ENCODE peak calls at places on chromosomes 13 and 19, in six cellular contexts. X is CD8-positive, alpha-beta T cell; V is trophoblast cell; N is cardiac muscle cell; F is psoas muscle; Z is epithelial cell of esophagus. J is an unnamed sample.

GRCh38 chr19:16581971-16582343 is 9.7 kb upstream of the SLC35E1 start:
- DNase-seq in X (no peak), V (peak; percentile 77), N (no peak), F (peak; percentile 82), Z (no peak), J (no peak)

GRCh38 chr19:7928741-7929701 is 3.1 kb upstream of the CTXN1 start:
- DNase-seq in X (peak; percentile 75), V (peak; percentile 84), N (peak; percentile 92), F (peak; percentile 74), Z (peak; percentile 63), J (no peak)

GRCh38 chr19:1601613-1602064 is 3.6 kb downstream of the UQCR11 start:
- DNase-seq in X (no peak), V (peak; percentile 65), N (no peak), F (no peak), Z (no peak), J (no peak)

GRCh38 chr13:47251771-47252170 is 354.9 kb upstream of the HTR2A start:
- DNase-seq in X (no peak), V (no peak), N (no peak), F (no peak), Z (no peak), J (no peak)

GRCh38 chr19:56099638-56100539 is 21.2 kb downstream of the ZNF787 start:
- DNase-seq in X (no peak), V (no peak), N (no peak), F (no peak), Z (no peak), J (no peak)

GRCh38 chr19:42121666-42122069 is 10.6 kb downstream of the POU2F2 start:
- DNase-seq in X (peak; percentile 84), V (peak; percentile 31), N (peak; percentile 78), F (peak; percentile 61), Z (peak; percentile 89), J (peak; percentile 53)

GRCh38 chr13:111485491-111486250 is 165.2 kb downstream of the TEX29 start:
- DNase-seq in X (no peak), V (no peak), N (no peak), F (no peak), Z (no peak), J (no peak)

GRCh38 chr19:54481326-54481930 is 8.3 kb upstream of the CDC42EP5 start:
- DNase-seq in X (peak; percentile 37), V (peak; percentile 83), N (peak; percentile 65), F (no peak), Z (peak; percentile 46), J (no peak)

GRCh38 chr19:54029930-54030490 is 33.7 kb downstream of the VSTM1 start:
- DNase-seq in X (peak; percentile 56), V (peak; percentile 84), N (peak; percentile 79), F (no peak), Z (peak; percentile 55), J (peak; percentile 31)

GRCh38 chr13:68358218-68358817 is 1128.2 kb upstream of the PCDH9 start:
- DNase-seq in X (no peak), V (no peak), N (no peak), F (no peak), Z (peak; percentile 1), J (no peak)

GRCh38 chr19:3095375-3096191 is 1.4 kb downstream of the GNA11 start:
- DNase-seq in X (peak; percentile 49), V (peak; percentile 49), N (no peak), F (peak; percentile 57), Z (peak; percentile 33), J (no peak)
- H3K4me3 ChIP-seq in X (peak overlapping the region; percentile 62), V (peak overlapping the region; percentile 95), N (peak overlapping the region; percentile 96), F (peak overlapping the region; percentile 98), Z (peak overlapping the region; percentile 84), J (peak overlapping the region; percentile 100)

DNA sequence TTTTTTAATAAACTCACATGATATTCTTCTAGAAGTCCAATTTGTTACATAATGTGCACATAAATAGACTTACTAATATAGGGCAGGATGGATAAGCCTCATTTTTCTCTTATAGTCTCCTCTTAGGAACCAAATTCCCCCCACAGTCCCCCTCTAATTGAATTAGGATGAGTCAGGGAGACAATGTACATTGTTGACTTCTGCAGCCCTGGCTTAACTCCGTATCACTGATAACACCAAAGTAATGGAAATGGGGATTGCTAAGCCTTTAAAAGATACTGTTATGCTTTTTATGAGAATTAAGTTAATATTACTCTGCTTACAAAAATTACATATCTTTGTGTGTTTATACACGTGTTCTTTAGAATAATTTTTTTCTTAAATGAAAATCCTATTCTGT is 5.1 kb upstream of the PCDH9 start:
- DNase-seq in X (no peak), V (no peak), N (no peak), F (no peak), Z (no peak), J (no peak)
- H3K4me3 ChIP-seq in X (no peak overlapping the region), V (no peak overlapping the region), N (no peak overlapping the region), F (peak overlapping the region; percentile 84), Z (no peak overlapping the region), J (peak overlapping the region; percentile 87)

GRCh38 chr19:4380254-4380727 is 20.1 kb downstream of the SH3GL1 start:
- DNase-seq in X (peak; percentile 69), V (peak; percentile 29), N (no peak), F (peak; percentile 74), Z (peak; percentile 80), J (peak; percentile 55)

GRCh38 chr19:4378886-4379285 is 21.5 kb downstream of the SH3GL1 start:
- DNase-seq in X (no peak), V (no peak), N (no peak), F (no peak), Z (peak; percentile 36), J (no peak)

GRCh38 chr19:4376991-4377781 is 23.2 kb downstream of the SH3GL1 start:
- DNase-seq in X (no peak), V (no peak), N (no peak), F (peak; percentile 87), Z (peak; percentile 55), J (no peak)

GRCh38 chr19:4376245-4376990 is 23.9 kb downstream of the SH3GL1 start:
- DNase-seq in X (no peak), V (no peak), N (no peak), F (peak; percentile 44), Z (no peak), J (no peak)

GRCh38 chr19:4379383-4380253 is 20.7 kb downstream of the SH3GL1 start:
- DNase-seq in X (peak; percentile 28), V (peak; percentile 94), N (peak; percentile 63), F (peak; percentile 93), Z (peak; percentile 100), J (no peak)
- H3K4me3 ChIP-seq in X (peak overlapping the region; percentile 51), V (peak overlapping the region; percentile 41), N (no peak overlapping the region), F (no peak overlapping the region), Z (peak overlapping the region; percentile 4), J (peak overlapping the region; percentile 25)

DNA sequence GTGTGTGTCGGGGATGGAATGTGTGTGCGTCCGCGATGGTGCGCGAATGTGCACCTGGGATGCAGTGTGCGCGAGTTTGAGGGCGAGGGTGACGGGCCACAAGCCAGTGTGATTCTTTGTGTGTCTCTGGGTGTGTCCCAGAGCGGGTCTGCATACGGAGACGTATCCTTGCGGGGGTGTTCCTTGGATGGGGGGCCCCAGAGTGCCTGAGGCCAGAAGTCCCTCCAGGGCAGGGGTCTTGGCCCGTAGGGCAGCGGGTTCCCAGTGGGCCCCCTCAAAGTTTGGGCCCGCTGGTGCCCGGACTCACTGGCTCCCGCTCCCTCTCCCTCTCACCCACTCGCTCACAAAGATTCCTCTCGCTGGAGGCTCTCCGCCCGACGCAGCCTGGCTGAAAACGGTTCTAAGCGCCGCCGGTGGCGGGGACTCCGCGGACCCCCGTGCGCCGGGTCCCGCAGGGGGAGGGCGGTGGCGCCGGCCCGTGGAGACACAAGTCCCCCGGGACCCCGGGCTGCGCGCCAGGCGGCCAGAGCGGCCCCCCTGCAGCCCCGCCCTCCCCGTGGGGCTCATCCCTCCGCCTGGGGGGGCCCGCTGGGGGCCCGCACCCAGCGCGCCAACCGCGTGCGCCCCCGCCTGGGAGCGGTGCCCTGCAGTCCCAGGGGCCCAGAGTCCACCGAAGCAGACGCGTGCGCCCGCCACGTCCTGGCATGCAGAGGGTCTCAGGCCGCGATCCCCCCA is 886 bp downstream of the CRLF1 start:
- DNase-seq in X (no peak), V (no peak), N (no peak), F (no peak), Z (no peak), J (no peak)
- H3K4me3 ChIP-seq in X (no peak overlapping the region), V (no peak overlapping the region), N (no peak overlapping the region), F (peak overlapping the region; percentile 50), Z (no peak overlapping the region), J (peak overlapping the region; percentile 56)

J was measured in left ventricle myocardium inferior.